ENCODE peak calls at places on chromosomes 3 and 15, in nine cellular contexts. S, A, B, U, R, G, C, E and W are unnamed samples.
A peak's percentile ranks its signal among the peaks of the same experiment; 100 is the strongest.

GRCh38 chr3:155805204-155805801 is 775 bp downstream of the C3orf33 start:
- DNase-seq in U (peak; percentile 32), C (no peak), B (no peak), S (no peak), E (no peak), R (no peak), G (no peak), A (peak; percentile 20), W (peak; percentile 60)

GRCh38 chr3:127775398-127776109 is 46.8 kb downstream of the MGLL start:
- DNase-seq in U (peak; percentile 49), A (peak; percentile 31), E (no peak), G (peak; percentile 53), C (no peak), B (no peak), S (peak; percentile 71), R (no peak), W (peak; percentile 73)

GRCh38 chr3:123317716-123318115 is 116.0 kb downstream of the SEC22A start:
- DNase-seq in R (no peak), E (no peak), G (no peak), U (no peak), A (no peak), C (no peak), S (no peak), B (no peak), W (no peak)

GRCh38 chr15:93045191-93045785 is 43.7 kb downstream of the RGMA start:
- DNase-seq in G (no peak), S (peak; percentile 24), A (no peak), R (no peak), C (no peak), U (no peak), B (no peak), E (no peak), W (no peak)

GRCh38 chr15:81315452-81316203 is 8.3 kb downstream of the STARD5 start:
- DNase-seq in C (no peak), B (no peak), E (no peak), U (no peak), R (no peak), S (peak; percentile 42), A (no peak), G (no peak), W (no peak)

GRCh38 chr3:195546130-195546560 is 3.0 kb upstream of the PPP1R2 start:
- DNase-seq in C (no peak), E (no peak), B (no peak), R (no peak), U (peak; percentile 73), S (peak; percentile 85), A (peak; percentile 80), G (no peak), W (peak; percentile 79)

GRCh38 chr3:108713801-108714200 is 43.4 kb downstream of the RETNLB start:
- DNase-seq in B (no peak), U (no peak), R (no peak), A (no peak), E (no peak), G (no peak), S (no peak), C (no peak), W (no peak)

GRCh38 chr3:2166552-2166951 is 67.9 kb downstream of the CNTN4 start:
- DNase-seq in G (no peak), R (no peak), S (no peak), C (no peak), E (peak; percentile 41), A (no peak), B (peak; percentile 45), U (no peak), W (no peak)

GRCh38 chr3:66555214-66555844 is 54.5 kb upstream of the LRIG1 start:
- DNase-seq in G (no peak), U (no peak), A (no peak), E (no peak), S (no peak), R (no peak), B (no peak), C (no peak), W (no peak)

GRCh38 chr3:25679166-25679565 is 14.5 kb upstream of the TOP2B start:
- DNase-seq in A (no peak), U (no peak), G (no peak), S (no peak), R (no peak), E (peak; percentile 11), C (no peak), B (no peak), W (no peak)

GRCh38 chr3:105758451-105758850 is 110.4 kb downstream of the CBLB start:
- DNase-seq in C (no peak), G (no peak), U (no peak), B (no peak), R (no peak), S (no peak), E (no peak), A (no peak), W (no peak)

GRCh38 chr3:191637611-191638010 is 176.6 kb downstream of the PYDC2 start:
- DNase-seq in U (no peak), G (no peak), S (no peak), E (no peak), R (no peak), C (no peak), B (no peak), A (no peak), W (no peak)

GRCh38 chr15:93460717-93461116 is 371.7 kb upstream of the RGMA start:
- DNase-seq in S (no peak), B (no peak), E (no peak), U (no peak), C (no peak), R (no peak), G (no peak), A (no peak), W (no peak)

GRCh38 chr15:36970522-36970921 is 129.8 kb downstream of the MEIS2 start:
- DNase-seq in E (no peak), C (no peak), G (no peak), U (no peak), R (no peak), B (no peak), A (no peak), S (no peak), W (no peak)

GRCh38 chr3:121598564-121598963 is 5.4 kb downstream of the FBXO40 start:
- DNase-seq in U (no peak), S (no peak), A (no peak), B (no peak), E (no peak), R (no peak), G (no peak), C (no peak), W (no peak)

GRCh38 chr3:121601212-121601812 is 8.1 kb downstream of the FBXO40 start:
- DNase-seq in C (no peak), B (peak; percentile 86), A (no peak), S (no peak), G (no peak), U (no peak), R (no peak), E (no peak), W (no peak)

GRCh38 chr3:121592856-121593702 is at the start of gene FBXO40:
- DNase-seq in E (peak; percentile 99), S (no peak), R (no peak), A (no peak), G (peak; percentile 46), C (peak; percentile 66), U (no peak), B (peak; percentile 72), W (no peak)

GRCh38 chr3:121594850-121595249 is 1.7 kb downstream of the FBXO40 start:
- DNase-seq in E (no peak), A (no peak), U (no peak), R (no peak), C (no peak), B (no peak), S (no peak), G (no peak), W (no peak)

DNA sequence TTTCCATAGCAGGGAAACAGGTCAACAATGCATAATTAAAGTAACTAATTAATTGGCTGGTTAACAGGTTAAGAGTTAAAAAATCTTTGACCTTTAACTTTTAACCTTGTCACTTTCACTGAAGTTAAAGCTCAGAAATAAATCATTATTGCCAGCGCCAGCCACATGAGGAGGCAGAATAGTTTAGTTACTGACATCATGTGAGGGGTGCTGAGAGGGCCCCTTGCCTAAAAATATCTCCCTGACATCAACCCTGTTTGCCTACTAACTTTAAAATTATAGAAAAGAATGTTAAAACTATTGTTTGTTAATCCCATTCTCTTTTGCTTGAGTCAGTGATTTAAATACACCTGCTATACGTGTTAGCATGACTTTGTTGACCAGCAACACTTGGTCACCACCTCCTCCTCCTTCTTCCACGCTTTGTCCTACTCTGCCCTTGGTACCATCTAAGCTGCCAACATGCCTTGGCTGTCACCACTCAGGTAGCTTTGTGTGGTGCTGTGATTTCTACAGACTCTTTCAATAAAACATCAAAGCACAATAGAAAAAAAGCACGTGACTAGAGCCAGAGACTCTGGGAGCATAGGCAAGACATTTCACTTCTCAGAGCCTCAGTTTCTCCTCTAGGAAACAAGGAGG is 2.7 kb downstream of the FBXO40 start:
- DNase-seq in A (no peak), C (no peak), S (no peak), G (peak; percentile 29), R (no peak), B (no peak), U (no peak), E (no peak), W (no peak)
- H3K27ac ChIP-seq in A (no peak overlapping the region), C (no peak overlapping the region), S (no peak overlapping the region), G (peak overlapping the region; percentile 92), R (no peak overlapping the region), B (no peak overlapping the region), U (no peak overlapping the region), E (no peak overlapping the region), W (peak overlapping the region; percentile 84)

GRCh38 chr15:74863239-74864056 is 9.7 kb downstream of the SCAMP2 start:
- DNase-seq in E (no peak), G (no peak), B (no peak), A (no peak), C (no peak), U (no peak), R (no peak), S (no peak), W (no peak)
- H3K27ac ChIP-seq in E (no peak overlapping the region), G (peak overlapping the region; percentile 42), B (no peak overlapping the region), A (no peak overlapping the region), C (no peak overlapping the region), U (no peak overlapping the region), R (no peak overlapping the region), S (no peak overlapping the region), W (peak overlapping the region; percentile 76)

GRCh38 chr3:13218541-13218908 is 145.3 kb upstream of the IQSEC1 start:
- DNase-seq in B (no peak), E (no peak), R (no peak), S (no peak), A (no peak), G (no peak), U (no peak), C (no peak), W (no peak)
- H3K27ac ChIP-seq in B (no peak overlapping the region), E (no peak overlapping the region), R (no peak overlapping the region), S (no peak overlapping the region), A (no peak overlapping the region), G (no peak overlapping the region), U (no peak overlapping the region), C (no peak overlapping the region), W (no peak overlapping the region)

DNA sequence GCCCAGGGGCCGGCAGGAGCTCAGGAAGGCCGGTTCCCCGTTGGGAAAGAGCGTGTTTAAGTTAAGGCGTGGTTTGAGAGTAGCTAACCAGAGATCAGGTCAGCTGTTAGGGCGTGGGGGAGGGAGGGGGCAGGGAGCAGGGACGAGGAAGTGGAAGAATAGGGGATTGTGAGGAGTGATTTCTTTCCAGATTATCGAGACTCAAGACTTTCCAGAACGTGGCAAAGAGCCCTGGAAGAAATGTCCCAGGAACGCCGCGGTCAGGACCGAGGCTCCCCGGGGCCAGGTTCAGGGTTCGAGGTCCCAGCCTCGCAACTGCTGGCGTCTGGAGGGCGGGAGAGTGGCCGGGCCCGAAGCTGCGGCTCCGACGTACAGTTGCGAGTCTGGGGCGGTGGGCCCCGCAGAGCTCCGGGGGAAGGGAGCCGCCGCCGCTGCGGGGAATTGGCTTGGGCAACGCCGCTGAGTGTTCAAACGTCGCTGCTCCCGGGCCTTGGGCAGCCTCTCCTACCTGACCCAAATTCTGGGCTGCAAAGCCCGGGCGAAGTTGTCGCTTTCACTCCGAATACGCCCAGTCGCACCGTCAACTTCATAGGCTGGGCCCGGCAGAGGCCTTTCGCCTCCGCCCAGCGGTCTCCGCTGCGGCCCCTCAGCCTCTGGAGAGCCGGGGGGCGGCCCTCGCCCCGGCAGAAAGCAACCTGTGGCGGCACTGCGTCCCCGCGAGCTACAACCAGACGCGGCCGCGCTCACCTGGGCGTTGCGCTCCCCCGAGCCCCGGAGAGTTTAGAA is 9.5 kb downstream of the ISL2 start:
- DNase-seq in E (peak; percentile 80), U (no peak), C (no peak), A (no peak), B (peak; percentile 32), S (peak; percentile 56), G (no peak), R (no peak), W (no peak)
- H3K27ac ChIP-seq in E (no peak overlapping the region), U (no peak overlapping the region), C (no peak overlapping the region), A (no peak overlapping the region), B (no peak overlapping the region), S (no peak overlapping the region), G (no peak overlapping the region), R (no peak overlapping the region), W (no peak overlapping the region)